ENCODE peak calls at places on chromosome 7, in four cellular contexts. A is HepG2, Y is GM12878, S is H1. C is an unnamed sample.

GRCh38 chr7:139950881-139951525 is 111.7 kb downstream of the PARP12 start:
- DNase-seq in A (peak), Y (no peak), S (no peak), C (no peak)

GRCh38 chr7:111168182-111168581 is 77.3 kb downstream of the LRRN3 start:
- DNase-seq in A (no peak), Y (no peak), S (no peak), C (no peak)

GRCh38 chr7:34396437-34397064 is 261.5 kb upstream of the NPSR1 start:
- DNase-seq in A (no peak), Y (no peak), S (no peak), C (no peak)

GRCh38 chr7:15686209-15686956 is at the start of gene MEOX2:
- DNase-seq in A (no peak), Y (no peak), S (peak), C (no peak)

GRCh38 chr7:91194841-91195240 is 69.4 kb upstream of the FZD1 start:
- DNase-seq in A (no peak), Y (no peak), S (no peak), C (no peak)

GRCh38 chr7:95794917-95795515 is 22.7 kb downstream of the DYNC1I1 start:
- DNase-seq in A (peak), Y (no peak), S (no peak), C (peak)

GRCh38 chr7:12490105-12490688 is 80.3 kb upstream of the SCIN start:
- DNase-seq in A (peak), Y (no peak), S (no peak), C (peak)

GRCh38 chr7:134755422-134756022 is 23.9 kb upstream of the CALD1 start:
- DNase-seq in A (no peak), Y (no peak), S (no peak), C (no peak)

GRCh38 chr7:31850601-31851000 is 163.6 kb downstream of the PPP1R17 start:
- DNase-seq in A (no peak), Y (no peak), S (no peak), C (no peak)

GRCh38 chr7:154584352-154585252 is 418.3 kb downstream of the PAXIP1 start:
- DNase-seq in A (no peak), Y (no peak), S (peak), C (peak)

GRCh38 chr7:44460325-44460724 is 30.1 kb downstream of the NUDCD3 start:
- DNase-seq in A (no peak), Y (peak), S (no peak), C (no peak)

GRCh38 chr7:94258856-94259255 is 135.8 kb upstream of the COL1A2 start:
- DNase-seq in A (no peak), Y (no peak), S (peak), C (no peak)

GRCh38 chr7:157502701-157503111 is 165.9 kb downstream of the DNAJB6 start:
- DNase-seq in A (no peak), Y (no peak), S (peak), C (no peak)

GRCh38 chr7:130009848-130010688 is 41.1 kb downstream of the ZC3HC1 start:
- DNase-seq in A (peak), Y (peak), S (peak), C (no peak)

GRCh38 chr7:83001362-83002040 is 161.2 kb downstream of the PCLO start:
- DNase-seq in A (no peak), Y (no peak), S (no peak), C (no peak)

GRCh38 chr7:142535123-142535779 is 214.0 kb upstream of the PRSS1 start:
- DNase-seq in A (peak), Y (peak), S (peak), C (peak)

GRCh38 chr7:102978280-102978679 is 65.5 kb downstream of the LRRC17 start:
- DNase-seq in A (no peak), Y (no peak), S (no peak), C (no peak)

GRCh38 chr7:2245883-2246679 is 4.1 kb downstream of the NUDT1 start:
- DNase-seq in A (no peak), Y (no peak), S (no peak), C (no peak)

GRCh38 chr7:132112632-132113031 is 463.6 kb downstream of the PLXNA4 start:
- DNase-seq in A (no peak), Y (no peak), S (no peak), C (no peak)

GRCh38 chr7:50793115-50793946 is 10.6 kb upstream of the GRB10 start:
- DNase-seq in A (no peak), Y (no peak), S (peak), C (peak)

GRCh38 chr7:97503367-97504094 is 228.4 kb upstream of the TAC1 start:
- DNase-seq in A (no peak), Y (no peak), S (no peak), C (no peak)

GRCh38 chr7:14720792-14721191 is 181.8 kb downstream of the DGKB start:
- DNase-seq in A (no peak), Y (no peak), S (no peak), C (no peak)

GRCh38 chr7:159065852-159066480 is 78.7 kb downstream of the VIPR2 start:
- DNase-seq in A (no peak), Y (no peak), S (no peak), C (no peak)

GRCh38 chr7:106571563-106571962 is 89.4 kb downstream of the CCDC71L start:
- DNase-seq in A (no peak), Y (no peak), S (no peak), C (no peak)
- TF ChIP-seq SUZ12 in A (no peak), Y (no peak), S (no peak), C (no peak)

DNA sequence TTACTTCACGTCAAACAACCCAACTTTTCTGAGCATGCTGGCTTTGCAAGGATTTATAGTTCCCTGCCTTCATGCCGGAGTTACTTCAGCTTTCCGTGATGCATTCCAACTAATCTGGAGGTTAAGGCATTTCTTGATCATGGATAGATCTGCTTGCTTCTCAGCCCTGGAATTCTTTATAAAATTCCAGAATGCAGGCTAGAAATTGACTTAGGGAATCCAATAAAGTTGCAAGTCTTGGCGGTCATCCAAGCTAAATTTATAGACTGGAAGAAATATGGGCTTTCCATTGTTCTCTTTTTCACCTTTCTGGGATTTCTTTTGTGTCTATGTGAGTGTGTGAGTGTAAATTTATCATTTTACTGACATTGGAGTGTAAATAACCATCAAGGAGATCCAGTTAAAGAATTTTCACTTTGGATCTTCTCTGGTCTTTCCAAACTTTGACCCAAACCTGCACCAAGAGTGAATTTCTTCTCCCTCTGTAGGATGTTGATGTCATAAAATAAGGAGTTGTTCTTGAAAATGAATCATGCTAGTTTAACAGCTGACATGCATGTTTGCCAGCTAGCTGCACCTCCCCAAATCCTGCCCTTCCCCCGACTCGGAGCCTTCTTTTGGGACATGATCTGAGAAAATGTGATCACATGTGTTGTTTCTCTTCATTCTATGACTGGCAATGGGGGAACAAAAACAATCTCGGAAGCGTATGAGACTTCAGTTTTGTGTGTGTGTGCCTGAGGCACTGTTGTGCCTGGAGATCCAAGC is 288.9 kb downstream of the TWIST1 start:
- DNase-seq in A (no peak), Y (no peak), S (no peak), C (no peak)
- TF ChIP-seq SUZ12 in A (no peak), Y (no peak), S (no peak), C (no peak)

DNA sequence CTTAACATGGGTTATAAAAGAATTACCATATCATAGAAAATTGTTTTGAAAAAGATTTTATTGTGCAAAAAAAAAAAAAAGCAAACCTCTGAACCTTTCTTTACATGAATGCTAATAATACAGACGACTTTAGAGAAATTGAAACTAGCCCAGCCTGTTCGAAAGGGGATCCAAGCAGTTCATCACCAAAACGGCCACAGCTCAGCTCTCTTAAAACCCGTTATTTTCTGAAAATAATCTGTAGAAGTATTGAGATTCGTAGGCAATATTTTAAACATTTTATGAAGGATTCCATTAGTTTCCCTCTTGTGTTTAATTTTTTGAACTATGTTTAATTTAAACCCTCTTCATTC is 9.9 kb upstream of the GSAP start:
- DNase-seq in A (no peak), Y (no peak), S (no peak), C (no peak)
- TF ChIP-seq SUZ12 in A (no peak), Y (no peak), S (no peak), C (no peak)

GRCh38 chr7:69703099-69703498 is 104.8 kb downstream of the AUTS2 start:
- DNase-seq in A (no peak), Y (no peak), S (no peak), C (no peak)
- TF ChIP-seq SUZ12 in A (no peak), Y (no peak), S (no peak), C (no peak)

GRCh38 chr7:4000139-4000538 is 682.0 kb upstream of the FOXK1 start:
- DNase-seq in A (no peak), Y (no peak), S (no peak), C (no peak)
- TF ChIP-seq SUZ12 in A (no peak), Y (no peak), S (no peak), C (no peak)

DNA sequence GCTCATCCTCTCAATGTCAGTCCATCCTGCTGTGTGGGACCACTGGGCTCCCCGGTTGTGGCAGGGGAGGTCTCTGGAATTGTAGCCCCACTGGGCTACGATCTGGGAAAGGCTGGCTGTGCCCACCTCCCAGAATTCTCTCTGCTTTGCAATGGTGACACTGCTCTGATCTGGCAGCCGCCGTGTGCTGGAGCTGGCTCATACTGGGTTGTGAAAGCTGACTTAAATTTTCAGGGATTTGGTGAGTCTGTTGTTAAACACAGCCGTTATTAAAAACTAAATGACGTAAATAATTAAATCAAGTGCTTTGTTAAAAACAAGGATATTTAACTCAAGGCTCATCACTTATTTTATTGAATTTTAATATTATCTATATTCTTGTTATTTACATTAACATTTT is 160.0 kb downstream of the TAX1BP1 start:
- DNase-seq in A (no peak), Y (no peak), S (no peak), C (no peak)
- TF ChIP-seq SUZ12 in A (no peak), Y (no peak), S (no peak), C (no peak)

GRCh38 chr7:6165075-6165474 is 107.3 kb downstream of the CYTH3 start:
- DNase-seq in A (no peak), Y (no peak), S (peak), C (no peak)
- TF ChIP-seq SUZ12 in A (no peak), Y (no peak), S (no peak), C (no peak)

DNA sequence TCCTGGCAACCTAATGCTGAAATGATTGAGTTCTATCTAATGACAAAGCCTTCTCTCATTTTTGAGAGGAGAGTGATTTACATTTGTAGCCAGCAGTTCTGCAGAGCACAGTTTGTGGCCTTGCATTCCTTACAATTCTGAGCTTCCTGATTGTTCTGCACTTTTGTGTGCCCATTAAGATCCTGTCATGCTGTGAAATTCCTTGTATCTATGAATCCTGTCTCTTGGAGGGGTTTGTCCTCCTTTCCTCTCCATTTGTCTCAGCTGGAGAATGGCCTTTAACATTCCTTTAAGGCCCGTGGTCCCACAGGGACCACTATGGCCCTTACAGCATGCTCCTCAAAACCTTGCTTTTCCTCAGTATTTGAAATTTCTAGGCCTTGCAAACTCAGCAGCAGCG is 10.4 kb downstream of the KLHL7 start:
- DNase-seq in A (no peak), Y (no peak), S (no peak), C (no peak)
- TF ChIP-seq SUZ12 in A (no peak), Y (no peak), S (no peak), C (no peak)

GRCh38 chr7:70595741-70596574 is 536.0 kb upstream of the GALNT17 start:
- DNase-seq in A (no peak), Y (no peak), S (peak), C (peak)
- TF ChIP-seq SUZ12 in A (no peak), Y (no peak), S (peak), C (no peak)

DNA sequence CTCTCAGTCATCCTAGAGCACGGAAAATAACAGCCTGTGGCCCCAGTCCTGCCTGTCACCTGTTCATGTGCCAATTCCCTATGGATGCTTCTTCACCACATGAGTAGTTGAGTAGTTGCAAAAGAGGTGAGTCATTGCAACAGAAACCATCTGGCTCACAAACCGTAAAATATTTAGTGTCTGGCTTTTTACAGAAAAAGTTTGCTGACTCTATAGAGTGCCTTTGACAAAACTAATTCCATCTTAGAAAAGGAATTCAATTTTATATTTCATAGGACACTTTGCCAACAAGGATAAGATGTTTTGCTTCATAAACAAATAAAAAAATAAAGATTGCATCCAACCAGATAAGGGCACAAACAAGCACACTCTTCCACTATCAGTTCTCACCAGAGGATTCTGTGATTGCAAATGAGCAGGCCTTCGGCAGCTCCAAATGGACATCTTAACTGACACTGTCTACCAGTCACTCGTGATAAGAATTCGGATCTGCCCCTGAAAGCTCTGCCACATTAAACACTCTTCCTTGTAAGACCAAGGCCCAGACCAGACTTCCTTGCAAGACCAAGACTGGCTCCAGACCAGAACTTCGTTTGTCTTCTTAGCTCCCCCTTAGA is 242.7 kb upstream of the SEMA3C start:
- DNase-seq in A (peak), Y (no peak), S (no peak), C (peak)
- TF ChIP-seq SUZ12 in A (no peak), Y (no peak), S (no peak), C (no peak)